ENCODE peak calls at places on chromosome 9, in five cellular contexts. One of them, this sample, is unnamed.
A peak's percentile ranks its signal among the peaks of the same experiment; 100 is the strongest.

GRCh38 chr9:81829201-81829882 is 98.9 kb upstream of the SPATA31D4 start:
- DNase-seq in left kidney: peak; percentile 25
- DNase-seq in fibroblast of villous mesenchyme: peak; percentile 39
- DNase-seq in cardiac fibroblast: no peak
- DNase-seq in epithelial cell of esophagus: no peak
- DNase-seq in this sample: no peak

GRCh38 chr9:127177682-127178265 is 55.3 kb upstream of the ANGPTL2 start:
- DNase-seq in left kidney: no peak
- DNase-seq in cardiac fibroblast: no peak
- DNase-seq in fibroblast of villous mesenchyme: no peak
- DNase-seq in epithelial cell of esophagus: no peak
- DNase-seq in this sample: no peak

GRCh38 chr9:112283854-112284253 is 49.6 kb downstream of the PTBP3 start:
- DNase-seq in fibroblast of villous mesenchyme: no peak
- DNase-seq in left kidney: no peak
- DNase-seq in cardiac fibroblast: no peak
- DNase-seq in epithelial cell of esophagus: no peak
- DNase-seq in this sample: no peak

GRCh38 chr9:6681957-6682501 is 36.5 kb upstream of the GLDC start:
- DNase-seq in epithelial cell of esophagus: no peak
- DNase-seq in left kidney: no peak
- DNase-seq in fibroblast of villous mesenchyme: no peak
- DNase-seq in cardiac fibroblast: no peak
- DNase-seq in this sample: no peak

GRCh38 chr9:114300153-114300845 is 22.6 kb upstream of the ORM1 start:
- DNase-seq in cardiac fibroblast: no peak
- DNase-seq in epithelial cell of esophagus: no peak
- DNase-seq in fibroblast of villous mesenchyme: no peak
- DNase-seq in left kidney: no peak
- DNase-seq in this sample: no peak

GRCh38 chr9:120040896-120041295 is 539.1 kb downstream of the CDK5RAP2 start:
- DNase-seq in left kidney: no peak
- DNase-seq in cardiac fibroblast: no peak
- DNase-seq in fibroblast of villous mesenchyme: no peak
- DNase-seq in epithelial cell of esophagus: no peak
- DNase-seq in this sample: no peak

GRCh38 chr9:81430727-81431126 is 258.6 kb downstream of the TLE1 start:
- DNase-seq in left kidney: no peak
- DNase-seq in cardiac fibroblast: peak; percentile 33
- DNase-seq in epithelial cell of esophagus: no peak
- DNase-seq in fibroblast of villous mesenchyme: no peak
- DNase-seq in this sample: peak; percentile 36

GRCh38 chr9:110672873-110673508 is 4.4 kb downstream of the MUSK start:
- DNase-seq in left kidney: no peak
- DNase-seq in epithelial cell of esophagus: no peak
- DNase-seq in cardiac fibroblast: no peak
- DNase-seq in fibroblast of villous mesenchyme: no peak
- DNase-seq in this sample: peak; percentile 3

GRCh38 chr9:114098021-114098659 is 952 bp downstream of the KIF12 start:
- DNase-seq in left kidney: peak; percentile 93
- DNase-seq in cardiac fibroblast: no peak
- DNase-seq in fibroblast of villous mesenchyme: no peak
- DNase-seq in epithelial cell of esophagus: peak; percentile 61
- DNase-seq in this sample: no peak

GRCh38 chr9:136974834-136975535 is 2.3 kb upstream of the PTGDS start:
- DNase-seq in fibroblast of villous mesenchyme: no peak
- DNase-seq in left kidney: peak; percentile 41
- DNase-seq in epithelial cell of esophagus: peak; percentile 27
- DNase-seq in cardiac fibroblast: no peak
- DNase-seq in this sample: no peak

This sample was measured in mesenchymal stem cell.